ENCODE peak calls at places on chromosomes 11 and 22, in six cellular contexts. One of them, this sample, is unnamed.

GRCh38 chr11:13680501-13681264 is 12.2 kb downstream of the FAR1 start:
- DNase-seq in Peyer's patch: no peak
- DNase-seq in mammary epithelial cell: no peak
- DNase-seq in CD8-positive, alpha-beta memory T cell: no peak
- DNase-seq in tibial artery: no peak
- DNase-seq in AG04450: no peak
- DNase-seq in this sample: no peak

GRCh38 chr11:57100638-57101312 is 81.0 kb upstream of the LRRC55 start:
- DNase-seq in Peyer's patch: no peak
- DNase-seq in mammary epithelial cell: no peak
- DNase-seq in CD8-positive, alpha-beta memory T cell: no peak
- DNase-seq in tibial artery: no peak
- DNase-seq in AG04450: no peak
- DNase-seq in this sample: no peak

GRCh38 chr22:27987557-27987956 is 68.5 kb upstream of the PITPNB start:
- DNase-seq in Peyer's patch: no peak
- DNase-seq in mammary epithelial cell: no peak
- DNase-seq in CD8-positive, alpha-beta memory T cell: no peak
- DNase-seq in tibial artery: peak
- DNase-seq in AG04450: peak
- DNase-seq in this sample: peak

GRCh38 chr11:116148056-116148455 is 624.7 kb downstream of the BUD13 start:
- DNase-seq in Peyer's patch: no peak
- DNase-seq in mammary epithelial cell: no peak
- DNase-seq in CD8-positive, alpha-beta memory T cell: no peak
- DNase-seq in tibial artery: no peak
- DNase-seq in AG04450: no peak
- DNase-seq in this sample: no peak

GRCh38 chr11:43399983-43400630 is 41.4 kb downstream of the TTC17 start:
- DNase-seq in Peyer's patch: no peak
- DNase-seq in mammary epithelial cell: no peak
- DNase-seq in CD8-positive, alpha-beta memory T cell: no peak
- DNase-seq in tibial artery: no peak
- DNase-seq in AG04450: no peak
- DNase-seq in this sample: peak

GRCh38 chr22:23583153-23583552 is 3.1 kb upstream of the IGLL1 start:
- DNase-seq in Peyer's patch: no peak
- DNase-seq in mammary epithelial cell: no peak
- DNase-seq in CD8-positive, alpha-beta memory T cell: no peak
- DNase-seq in tibial artery: no peak
- DNase-seq in AG04450: no peak
- DNase-seq in this sample: no peak

GRCh38 chr22:25374871-25375270 is 155.4 kb downstream of the CRYBB2 start:
- DNase-seq in Peyer's patch: no peak
- DNase-seq in mammary epithelial cell: no peak
- DNase-seq in CD8-positive, alpha-beta memory T cell: no peak
- DNase-seq in tibial artery: no peak
- DNase-seq in AG04450: no peak
- DNase-seq in this sample: no peak

GRCh38 chr22:29195118-29195963 is 10.4 kb upstream of the EMID1 start:
- DNase-seq in Peyer's patch: no peak
- DNase-seq in mammary epithelial cell: no peak
- DNase-seq in CD8-positive, alpha-beta memory T cell: no peak
- DNase-seq in tibial artery: no peak
- DNase-seq in AG04450: no peak
- DNase-seq in this sample: no peak

GRCh38 chr11:24886880-24887619 is 390.2 kb downstream of the LUZP2 start:
- DNase-seq in Peyer's patch: no peak
- DNase-seq in mammary epithelial cell: no peak
- DNase-seq in CD8-positive, alpha-beta memory T cell: no peak
- DNase-seq in tibial artery: no peak
- DNase-seq in AG04450: no peak
- DNase-seq in this sample: no peak

DNA sequence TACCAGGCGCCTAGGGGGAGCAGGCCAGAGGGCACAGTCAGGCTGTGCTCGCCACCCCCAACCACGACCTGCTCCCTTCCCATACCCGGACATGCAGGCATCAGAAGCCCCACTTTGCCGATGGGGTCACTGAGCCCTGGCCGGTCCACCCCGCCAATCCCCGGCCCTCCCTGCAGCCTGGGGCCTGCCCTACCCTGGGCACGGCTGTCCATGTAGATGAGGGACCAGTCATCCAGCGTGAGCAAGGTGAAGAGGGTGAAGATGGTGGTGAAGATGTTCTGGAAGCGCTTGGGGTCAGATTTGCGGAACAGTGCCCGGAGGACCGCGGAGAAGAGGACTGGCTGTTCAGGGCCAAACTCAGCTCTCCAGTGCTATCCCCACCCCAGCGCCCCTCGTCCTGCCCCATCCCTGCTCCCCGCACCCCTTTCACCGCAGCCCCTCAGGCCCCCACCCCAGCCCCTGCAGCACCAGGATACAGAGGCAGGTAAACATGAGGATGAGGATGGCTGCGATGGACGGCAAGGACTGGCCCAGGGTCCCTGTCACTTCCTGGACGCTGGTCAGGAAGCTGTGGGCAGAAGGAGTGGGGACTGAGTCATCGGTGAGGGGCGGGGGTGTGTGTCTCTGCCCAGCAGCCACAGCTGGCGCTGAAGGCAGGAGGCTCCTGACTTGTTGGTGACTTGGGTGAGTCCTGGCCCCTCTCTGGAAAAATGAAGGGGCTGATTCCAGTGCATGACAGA is 5.5 kb downstream of the CATSPER1 start:
- DNase-seq in Peyer's patch: no peak
- DNase-seq in mammary epithelial cell: peak
- DNase-seq in CD8-positive, alpha-beta memory T cell: no peak
- DNase-seq in tibial artery: peak
- DNase-seq in AG04450: no peak
- DNase-seq in this sample: peak
- H3K27ac ChIP-seq in Peyer's patch: no peak
- H3K27ac ChIP-seq in mammary epithelial cell: no peak
- H3K27ac ChIP-seq in CD8-positive, alpha-beta memory T cell: no peak
- H3K27ac ChIP-seq in tibial artery: peak
- H3K27ac ChIP-seq in AG04450: no peak
- H3K27ac ChIP-seq in this sample: no peak

GRCh38 chr22:30305519-30305905 is 16.2 kb upstream of the CASTOR1 start:
- DNase-seq in Peyer's patch: peak
- DNase-seq in mammary epithelial cell: no peak
- DNase-seq in CD8-positive, alpha-beta memory T cell: peak
- DNase-seq in tibial artery: peak
- DNase-seq in AG04450: no peak
- DNase-seq in this sample: no peak
- H3K4me3 ChIP-seq in Peyer's patch: peak
- H3K4me3 ChIP-seq in mammary epithelial cell: no peak
- H3K4me3 ChIP-seq in CD8-positive, alpha-beta memory T cell: peak
- H3K4me3 ChIP-seq in tibial artery: no peak
- H3K4me3 ChIP-seq in AG04450: no peak
- H3K4me3 ChIP-seq in this sample: no peak

GRCh38 chr22:46443850-46444389 is 93.5 kb downstream of the CELSR1 start:
- DNase-seq in Peyer's patch: no peak
- DNase-seq in mammary epithelial cell: no peak
- DNase-seq in CD8-positive, alpha-beta memory T cell: no peak
- DNase-seq in tibial artery: no peak
- DNase-seq in AG04450: no peak
- DNase-seq in this sample: no peak

GRCh38 chr22:46444390-46444854 is 93.0 kb downstream of the CELSR1 start:
- DNase-seq in Peyer's patch: no peak
- DNase-seq in mammary epithelial cell: no peak
- DNase-seq in CD8-positive, alpha-beta memory T cell: no peak
- DNase-seq in tibial artery: no peak
- DNase-seq in AG04450: no peak
- DNase-seq in this sample: no peak

GRCh38 chr22:46446799-46447198 is 90.6 kb downstream of the CELSR1 start:
- DNase-seq in Peyer's patch: no peak
- DNase-seq in mammary epithelial cell: no peak
- DNase-seq in CD8-positive, alpha-beta memory T cell: no peak
- DNase-seq in tibial artery: no peak
- DNase-seq in AG04450: no peak
- DNase-seq in this sample: no peak

GRCh38 chr22:46447906-46448669 is 89.3 kb downstream of the CELSR1 start:
- DNase-seq in Peyer's patch: no peak
- DNase-seq in mammary epithelial cell: no peak
- DNase-seq in CD8-positive, alpha-beta memory T cell: no peak
- DNase-seq in tibial artery: no peak
- DNase-seq in AG04450: no peak
- DNase-seq in this sample: no peak

GRCh38 chr22:46445771-46446485 is 91.5 kb downstream of the CELSR1 start:
- DNase-seq in Peyer's patch: peak
- DNase-seq in mammary epithelial cell: no peak
- DNase-seq in CD8-positive, alpha-beta memory T cell: no peak
- DNase-seq in tibial artery: no peak
- DNase-seq in AG04450: no peak
- DNase-seq in this sample: no peak
- H3K27ac ChIP-seq in Peyer's patch: no peak
- H3K27ac ChIP-seq in mammary epithelial cell: no peak
- H3K27ac ChIP-seq in CD8-positive, alpha-beta memory T cell: no peak
- H3K27ac ChIP-seq in tibial artery: no peak
- H3K27ac ChIP-seq in AG04450: no peak
- H3K27ac ChIP-seq in this sample: no peak

GRCh38 chr11:45884596-45885185 is 760 bp upstream of the MAPK8IP1 start:
- DNase-seq in Peyer's patch: no peak
- DNase-seq in mammary epithelial cell: no peak
- DNase-seq in CD8-positive, alpha-beta memory T cell: no peak
- DNase-seq in tibial artery: no peak
- DNase-seq in AG04450: no peak
- DNase-seq in this sample: no peak
- H3K4me3 ChIP-seq in Peyer's patch: no peak
- H3K4me3 ChIP-seq in mammary epithelial cell: no peak
- H3K4me3 ChIP-seq in CD8-positive, alpha-beta memory T cell: peak
- H3K4me3 ChIP-seq in tibial artery: no peak
- H3K4me3 ChIP-seq in AG04450: no peak
- H3K4me3 ChIP-seq in this sample: no peak

GRCh38 chr22:38750104-38750503 is 5.7 kb downstream of the SUN2 start:
- DNase-seq in Peyer's patch: no peak
- DNase-seq in mammary epithelial cell: no peak
- DNase-seq in CD8-positive, alpha-beta memory T cell: no peak
- DNase-seq in tibial artery: no peak
- DNase-seq in AG04450: no peak
- DNase-seq in this sample: no peak

GRCh38 chr22:38750638-38751037 is 5.2 kb downstream of the SUN2 start:
- DNase-seq in Peyer's patch: no peak
- DNase-seq in mammary epithelial cell: no peak
- DNase-seq in CD8-positive, alpha-beta memory T cell: no peak
- DNase-seq in tibial artery: no peak
- DNase-seq in AG04450: no peak
- DNase-seq in this sample: no peak

GRCh38 chr22:38751422-38752346 is 4.1 kb downstream of the SUN2 start:
- DNase-seq in Peyer's patch: no peak
- DNase-seq in mammary epithelial cell: peak
- DNase-seq in CD8-positive, alpha-beta memory T cell: peak
- DNase-seq in tibial artery: peak
- DNase-seq in AG04450: no peak
- DNase-seq in this sample: no peak

GRCh38 chr22:38748487-38749136 is 7.2 kb downstream of the SUN2 start:
- DNase-seq in Peyer's patch: no peak
- DNase-seq in mammary epithelial cell: peak
- DNase-seq in CD8-positive, alpha-beta memory T cell: no peak
- DNase-seq in tibial artery: no peak
- DNase-seq in AG04450: no peak
- DNase-seq in this sample: no peak

DNA sequence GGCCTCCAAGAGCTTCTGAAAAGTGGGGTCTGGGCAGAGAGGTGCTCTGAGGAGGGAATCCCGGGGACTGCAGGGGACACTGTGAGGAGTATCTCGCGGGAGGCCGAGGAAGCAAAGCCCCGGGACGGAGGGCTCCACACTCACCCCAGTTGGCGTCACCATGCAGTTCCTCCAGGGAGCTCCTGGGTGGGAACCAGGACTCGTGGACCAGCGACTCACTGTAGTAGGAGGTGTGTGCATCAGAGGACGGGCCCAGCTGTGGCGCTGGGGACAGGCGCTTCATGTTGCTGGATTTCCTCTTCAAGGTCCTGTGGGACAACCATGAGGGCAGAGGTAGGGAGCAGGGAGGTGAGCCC is 4.8 kb downstream of the SUN2 start:
- DNase-seq in Peyer's patch: no peak
- DNase-seq in mammary epithelial cell: no peak
- DNase-seq in CD8-positive, alpha-beta memory T cell: no peak
- DNase-seq in tibial artery: no peak
- DNase-seq in AG04450: no peak
- DNase-seq in this sample: no peak
- H3K27ac ChIP-seq in Peyer's patch: peak
- H3K27ac ChIP-seq in mammary epithelial cell: peak
- H3K27ac ChIP-seq in CD8-positive, alpha-beta memory T cell: peak
- H3K27ac ChIP-seq in tibial artery: peak
- H3K27ac ChIP-seq in AG04450: no peak
- H3K27ac ChIP-seq in this sample: no peak

DNA sequence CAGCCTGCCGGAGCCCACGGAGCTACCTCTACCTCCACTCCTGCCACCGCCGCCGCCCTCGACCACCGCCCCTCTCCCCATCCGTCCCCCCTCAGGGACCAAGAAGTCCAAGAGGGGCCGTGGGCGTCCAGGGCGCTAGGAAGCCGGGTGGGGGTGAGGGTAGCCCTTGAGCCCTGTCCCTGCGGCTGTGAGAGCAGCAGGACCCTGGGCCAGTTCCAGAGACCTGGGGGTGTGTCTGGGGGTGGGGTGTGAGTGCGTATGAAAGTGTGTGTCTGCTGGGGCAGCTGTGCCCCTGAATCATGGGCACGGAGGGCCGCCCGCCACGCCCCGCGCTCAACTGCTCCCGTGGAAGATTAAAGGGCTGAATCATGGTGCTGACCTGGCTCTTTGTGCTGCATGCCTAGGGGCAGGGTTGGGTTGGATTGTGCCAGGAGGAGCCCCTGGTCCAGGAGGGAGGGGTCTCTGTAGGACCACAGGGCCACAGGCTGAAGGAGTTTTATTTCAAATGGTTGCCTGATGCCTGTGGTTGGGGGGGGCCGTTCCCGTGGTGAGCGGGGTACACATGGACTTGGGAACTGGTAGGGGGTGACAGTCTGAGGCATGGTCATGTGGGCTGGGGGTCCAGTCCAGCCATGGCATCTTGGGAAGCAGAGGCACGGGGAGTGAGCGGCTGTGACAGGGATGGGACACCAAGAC is 2.3 kb downstream of the PTPRCAP start:
- DNase-seq in Peyer's patch: no peak
- DNase-seq in mammary epithelial cell: no peak
- DNase-seq in CD8-positive, alpha-beta memory T cell: peak
- DNase-seq in tibial artery: no peak
- DNase-seq in AG04450: no peak
- DNase-seq in this sample: no peak
- H3K4me3 ChIP-seq in Peyer's patch: no peak
- H3K4me3 ChIP-seq in mammary epithelial cell: no peak
- H3K4me3 ChIP-seq in CD8-positive, alpha-beta memory T cell: peak
- H3K4me3 ChIP-seq in tibial artery: no peak
- H3K4me3 ChIP-seq in AG04450: no peak
- H3K4me3 ChIP-seq in this sample: no peak